ENCODE peak calls at places on chromosomes 12 and 14, in seven cellular contexts. J is SK-N-SH, I is HCT116, D is K562, M is HepG2, E is H1, H is GM12878. C is an unnamed sample. For H3K36me3 and H3K4me1, the result is how much of the 10 kb centered on the place peaks cover.

GRCh38 chr12:107105410-107105703 is 12.0 kb upstream of the CRY1 start:
- DNase-seq in J (no peak), I (no peak), D (no peak), M (no peak), E (no peak), H (no peak), C (no peak)

GRCh38 chr12:95642583-95642982 is 91.3 kb upstream of the USP44 start:
- DNase-seq in J (no peak), I (no peak), D (no peak), M (no peak), E (no peak), H (no peak), C (no peak)

GRCh38 chr12:82757611-82758010 is 70.9 kb downstream of the TMTC2 start:
- DNase-seq in J (no peak), I (no peak), D (no peak), M (no peak), E (no peak), H (no peak), C (no peak)

GRCh38 chr14:36493761-36494160 is 26.3 kb downstream of the NKX2-1 start:
- DNase-seq in J (no peak), I (no peak), D (no peak), M (no peak), E (no peak), H (no peak), C (no peak)

GRCh38 chr12:31682136-31682962 is 22.9 kb downstream of the ETFBKMT start:
- DNase-seq in J (peak), I (peak), D (peak), M (peak), E (peak), H (peak), C (peak)

GRCh38 chr12:118330421-118331018 is 42.2 kb downstream of the TAOK3 start:
- DNase-seq in J (peak), I (no peak), D (peak), M (no peak), E (no peak), H (no peak), C (no peak)

GRCh38 chr14:103896578-103896977 is 31.7 kb upstream of the TDRD9 start:
- DNase-seq in J (peak), I (no peak), D (no peak), M (no peak), E (no peak), H (no peak), C (no peak)

GRCh38 chr12:75848533-75848932 is 183.0 kb downstream of the PHLDA1 start:
- DNase-seq in J (no peak), I (no peak), D (no peak), M (no peak), E (no peak), H (no peak), C (no peak)

GRCh38 chr12:14664434-14665023 is 31.9 kb downstream of the GUCY2C start:
- DNase-seq in J (peak), I (peak), D (peak), M (peak), E (no peak), H (no peak), C (no peak)

GRCh38 chr14:23335623-23336022 is 14.4 kb downstream of the PABPN1 start:
- DNase-seq in J (no peak), I (no peak), D (no peak), M (no peak), E (no peak), H (no peak), C (no peak)

GRCh38 chr12:69687390-69687789 is 11.7 kb downstream of the BEST3 start:
- DNase-seq in J (no peak), I (no peak), D (no peak), M (no peak), E (no peak), H (no peak), C (no peak)

GRCh38 chr14:65156568-65157366 is 54.5 kb upstream of the MAX start:
- DNase-seq in J (no peak), I (no peak), D (no peak), M (no peak), E (no peak), H (peak), C (no peak)

GRCh38 chr12:57430117-57430930 is 519 bp downstream of the R3HDM2 start:
- DNase-seq in J (no peak), I (no peak), D (peak), M (no peak), E (no peak), H (no peak), C (no peak)

GRCh38 chr14:70857499-70857895 is 48.2 kb upstream of the MAP3K9 start:
- DNase-seq in J (no peak), I (no peak), D (no peak), M (no peak), E (no peak), H (no peak), C (no peak)

GRCh38 chr12:53838978-53839377 is 87.2 kb upstream of the CISTR start:
- DNase-seq in J (no peak), I (no peak), D (no peak), M (no peak), E (no peak), H (no peak), C (no peak)

GRCh38 chr14:62303437-62303836 is 541.2 kb downstream of the SNAPC1 start:
- DNase-seq in J (no peak), I (no peak), D (no peak), M (no peak), E (no peak), H (no peak), C (no peak)

GRCh38 chr14:95741051-95741490 is 27.1 kb upstream of the TCL1A start:
- DNase-seq in J (no peak), I (peak), D (no peak), M (no peak), E (no peak), H (no peak), C (no peak)

GRCh38 chr12:54051916-54052744 is 1.5 kb upstream of the HOXC4 start:
- DNase-seq in J (peak), I (no peak), D (no peak), M (no peak), E (no peak), H (no peak), C (no peak)

GRCh38 chr14:78725086-78725485 is 554.9 kb downstream of the NRXN3 start:
- DNase-seq in J (peak), I (no peak), D (no peak), M (no peak), E (no peak), H (no peak), C (no peak)

GRCh38 chr12:226401-226800 is 12.4 kb upstream of the SLC6A12 start:
- DNase-seq in J (no peak), I (no peak), D (no peak), M (no peak), E (no peak), H (no peak), C (no peak)

GRCh38 chr12:15234508-15234907 is 13.3 kb upstream of the RERG start:
- DNase-seq in J (no peak), I (no peak), D (no peak), M (no peak), E (no peak), H (no peak), C (no peak)

GRCh38 chr14:99910337-99911268 is 117.4 kb downstream of the EML1 start:
- DNase-seq in J (no peak), I (no peak), D (no peak), M (peak), E (no peak), H (no peak), C (no peak)

GRCh38 chr14:106790189-106791036 is 1264.0 kb downstream of the TMEM121 start:
- DNase-seq in J (peak), I (no peak), D (peak), M (peak), E (no peak), H (no peak), C (peak)

GRCh38 chr12:34398706-34399630 is 376.7 kb downstream of the ALG10 start:
- DNase-seq in J (peak), I (no peak), D (peak), M (no peak), E (no peak), H (no peak), C (no peak)

GRCh38 chr12:51579321-51579850 is 11.6 kb upstream of the SCN8A start:
- DNase-seq in J (no peak), I (no peak), D (no peak), M (no peak), E (no peak), H (no peak), C (no peak)

GRCh38 chr12:89353188-89353822 is 1.0 kb upstream of the DUSP6 start:
- DNase-seq in J (peak), I (peak), D (no peak), M (peak), E (no peak), H (no peak), C (peak)

GRCh38 chr12:65561798-65562382 is 262.4 kb upstream of the HMGA2 start:
- DNase-seq in J (no peak), I (no peak), D (no peak), M (no peak), E (no peak), H (no peak), C (no peak)

DNA sequence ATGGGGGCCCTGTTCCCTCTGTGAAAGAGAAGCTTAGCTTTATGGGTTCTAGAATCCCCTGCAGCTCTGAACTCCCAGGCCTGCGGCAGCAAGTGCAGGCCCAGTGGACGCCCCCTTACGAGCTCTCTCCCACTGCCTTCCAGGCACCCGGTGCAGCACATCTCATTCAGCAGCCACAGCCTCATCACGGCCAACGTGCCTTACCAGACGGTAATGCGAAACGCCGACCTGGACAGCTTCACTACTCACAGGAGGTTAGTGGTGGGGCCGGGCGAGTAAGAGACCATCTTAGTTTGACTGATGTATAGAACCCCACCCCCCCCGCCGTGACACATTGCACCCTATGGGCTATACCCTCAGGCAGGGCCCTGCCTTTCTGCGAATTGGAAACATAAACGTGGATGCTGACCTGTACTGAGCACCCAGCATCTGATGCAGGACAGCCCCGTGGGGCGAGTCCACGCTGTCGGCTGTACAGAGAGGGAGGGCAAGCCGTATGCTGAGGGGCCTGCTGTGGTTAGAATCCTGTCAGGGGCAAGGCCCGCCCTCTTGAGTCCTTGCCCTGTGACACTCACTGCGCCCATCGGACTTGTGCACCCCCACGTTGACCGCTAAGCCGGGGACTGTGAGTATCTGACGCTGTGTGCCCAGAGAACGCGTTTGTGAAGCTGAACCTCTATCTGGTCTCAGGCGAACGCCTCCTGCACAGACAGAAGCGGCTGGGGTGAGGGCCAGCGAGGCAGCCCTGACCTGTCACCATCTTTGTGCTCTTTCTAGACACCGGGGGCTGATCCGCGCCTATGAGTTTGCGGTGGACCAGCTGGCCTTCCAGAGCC is 71.7 kb downstream of the TESC start:
- DNase-seq in J (no peak), I (no peak), D (no peak), M (no peak), E (no peak), H (no peak), C (no peak)
- H3K36me3 ChIP-seq in J (under half), I (under half), D (under half), M (under half), E (under half), H (under half), C (half or more)

GRCh38 chr12:9999016-9999415 is at the start of gene CLEC1B:
- DNase-seq in J (no peak), I (no peak), D (no peak), M (no peak), E (no peak), H (no peak), C (no peak)

GRCh38 chr12:10001141-10001778 is 2.3 kb upstream of the CLEC1B start:
- DNase-seq in J (no peak), I (no peak), D (no peak), M (no peak), E (no peak), H (no peak), C (no peak)
- TF ChIP-seq YY1 in J (no peak), I (no peak), D (no peak), M (no peak), E (no peak), H (no peak), C (no peak)

GRCh38 chr14:87063181-87063580 is 929.8 kb downstream of the GALC start:
- DNase-seq in J (no peak), I (no peak), D (no peak), M (no peak), E (no peak), H (no peak), C (no peak)

GRCh38 chr14:87055007-87055406 is 938.0 kb downstream of the GALC start:
- DNase-seq in J (no peak), I (no peak), D (no peak), M (no peak), E (no peak), H (no peak), C (no peak)

DNA sequence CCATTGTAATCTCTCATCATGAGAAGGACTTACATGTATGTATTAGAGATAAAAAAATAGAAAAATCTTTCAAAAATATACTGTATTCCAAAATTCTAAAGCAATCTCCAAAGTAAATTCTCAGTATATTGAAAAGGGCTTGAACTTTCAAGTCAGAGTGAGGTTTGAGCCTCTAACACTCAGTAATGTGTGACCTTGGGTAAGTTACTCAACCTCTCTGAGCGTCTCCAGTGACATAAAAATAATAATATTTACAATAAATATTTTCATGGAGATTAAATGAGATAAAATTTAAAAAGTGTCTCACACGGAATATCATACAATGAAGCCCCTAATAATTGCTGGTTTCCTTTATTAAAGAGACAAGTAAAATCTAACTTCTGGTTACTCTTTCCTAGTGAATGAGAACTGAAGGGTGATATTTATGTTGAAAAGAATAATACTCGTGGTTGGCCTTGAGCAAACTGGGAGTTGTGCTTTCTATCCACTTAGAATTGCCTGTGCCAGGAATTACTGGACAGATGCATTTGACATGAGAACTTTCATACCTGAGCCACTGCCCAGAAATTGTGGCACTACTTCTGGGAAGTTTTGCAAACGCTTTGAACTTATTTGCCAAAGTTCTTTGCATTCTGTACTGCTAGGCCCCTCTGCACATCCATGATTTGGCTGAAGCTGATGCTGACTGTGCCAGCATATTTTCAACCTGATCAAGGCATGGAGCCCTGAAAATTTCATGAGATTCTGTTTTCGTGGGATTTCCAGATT is 933.7 kb downstream of the GALC start:
- DNase-seq in J (no peak), I (no peak), D (no peak), M (no peak), E (no peak), H (no peak), C (no peak)
- H3K4me1 ChIP-seq in J (under half), I (under half), D (under half), M (under half), E (under half), H (under half), C (under half)

DNA sequence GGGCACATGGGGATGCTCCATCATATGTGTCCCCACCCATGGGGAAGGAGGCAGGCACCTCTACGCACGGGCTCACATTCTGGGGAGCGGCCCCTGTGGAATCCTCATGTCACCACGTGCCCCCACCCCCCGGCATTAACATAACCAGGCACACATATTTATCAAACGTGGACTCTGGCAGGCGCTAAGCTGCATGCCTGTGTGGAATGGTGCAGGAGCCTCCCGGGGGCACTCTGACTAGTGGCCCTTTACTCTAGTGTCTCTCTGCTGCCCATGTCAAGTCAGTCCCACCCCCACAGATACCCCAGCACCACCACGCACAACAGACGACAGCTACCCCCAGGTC is 66.1 kb downstream of the CCDC88C start:
- DNase-seq in J (no peak), I (no peak), D (no peak), M (no peak), E (no peak), H (no peak), C (no peak)
- H3K36me3 ChIP-seq in J (under half), I (under half), D (under half), M (under half), E (under half), H (under half), C (under half)

GRCh38 chr12:32820376-32820931 is 64.8 kb upstream of the YARS2 start:
- DNase-seq in J (no peak), I (no peak), D (no peak), M (no peak), E (no peak), H (no peak), C (no peak)
- TF ChIP-seq YY1 in J (no peak), I (no peak), D (no peak), M (no peak), E (no peak), H (no peak), C (no peak)

DNA sequence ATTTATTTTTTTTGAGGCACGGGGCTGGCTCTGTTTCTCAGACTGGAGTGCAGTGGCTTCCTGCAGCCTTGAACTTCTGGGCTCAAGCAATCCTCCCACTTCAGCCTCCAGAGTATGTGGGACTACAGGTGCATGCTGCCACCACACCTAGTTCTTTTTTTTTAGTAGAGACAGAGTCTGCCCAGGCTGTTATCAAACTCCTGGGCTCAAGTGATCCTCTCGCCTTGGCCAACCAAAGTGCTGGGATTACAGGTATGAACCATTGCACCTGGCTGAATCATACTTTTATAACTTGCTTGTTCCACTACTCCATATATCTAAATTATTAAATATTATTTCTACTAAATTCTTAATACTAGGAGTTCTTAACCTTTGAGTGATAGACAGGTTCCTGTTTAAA is 111.6 kb downstream of the BTG1 start:
- DNase-seq in J (no peak), I (no peak), D (no peak), M (no peak), E (no peak), H (no peak), C (no peak)
- H3K4me1 ChIP-seq in J (under half), I (under half), D (under half), M (under half), E (under half), H (under half), C (under half)

C was measured in NT2/D1.